ENCODE peak calls at places on chromosomes 2 and 18, in five cellular contexts. W, H, R, A and M are unnamed samples.

GRCh38 chr18:6683112-6683876 is 46.2 kb upstream of the ARHGAP28 start:
- DNase-seq in W (peak), A (no peak), H (peak), R (no peak), M (no peak)

GRCh38 chr18:25299426-25299825 is 52.5 kb downstream of the ZNF521 start:
- DNase-seq in A (no peak), H (no peak), W (no peak), R (no peak), M (no peak)

GRCh38 chr2:171160630-171161424 is at the start of gene TLK1:
- DNase-seq in H (peak), W (peak), A (peak), R (peak), M (peak)

GRCh38 chr2:66596229-66596628 is 161.3 kb downstream of the MEIS1 start:
- DNase-seq in R (no peak), H (no peak), A (no peak), W (no peak), M (no peak)

GRCh38 chr2:232600053-232600773 is 33.2 kb upstream of the EFHD1 start:
- DNase-seq in H (no peak), A (no peak), R (no peak), W (no peak), M (no peak)

GRCh38 chr18:63236417-63236816 is 83.2 kb downstream of the BCL2 start:
- DNase-seq in W (no peak), A (no peak), H (no peak), R (no peak), M (no peak)

GRCh38 chr2:232974431-232974830 is 38.6 kb downstream of the NGEF start:
- DNase-seq in A (no peak), H (no peak), W (no peak), R (no peak), M (no peak)

GRCh38 chr2:26640331-26640745 is 828 bp downstream of the CIB4 start:
- DNase-seq in W (no peak), H (no peak), A (no peak), R (peak), M (no peak)

GRCh38 chr2:24489465-24489864 is 1.6 kb upstream of the NCOA1 start:
- DNase-seq in H (peak), R (no peak), W (peak), A (no peak), M (no peak)

GRCh38 chr2:24489942-24490673 is 946 bp upstream of the NCOA1 start:
- DNase-seq in A (no peak), R (peak), H (peak), W (peak), M (no peak)

GRCh38 chr2:24491626-24492282 is 700 bp downstream of the NCOA1 start:
- DNase-seq in H (peak), R (no peak), A (peak), W (peak), M (peak)

GRCh38 chr2:24492283-24493272 is 1.5 kb downstream of the NCOA1 start:
- DNase-seq in R (no peak), W (no peak), A (no peak), H (peak), M (no peak)

GRCh38 chr2:24490674-24491625 is at the start of gene NCOA1:
- DNase-seq in W (peak), A (peak), H (peak), R (peak), M (peak)
- TF ChIP-seq POLR2A in W (no peak), A (peak), H (peak), R (peak), M (peak)

GRCh38 chr2:45287040-45287439 is 277.8 kb upstream of the SIX2 start:
- DNase-seq in W (no peak), H (no peak), A (no peak), R (no peak), M (no peak)

GRCh38 chr2:45284621-45284995 is 275.4 kb upstream of the SIX2 start:
- DNase-seq in W (no peak), A (no peak), H (no peak), R (no peak), M (no peak)

GRCh38 chr2:45283764-45284620 is 274.7 kb upstream of the SIX2 start:
- DNase-seq in W (no peak), A (no peak), H (no peak), R (no peak), M (no peak)

GRCh38 chr2:45285311-45285710 is 276.1 kb upstream of the SIX2 start:
- DNase-seq in R (no peak), A (no peak), W (no peak), H (no peak), M (no peak)

DNA sequence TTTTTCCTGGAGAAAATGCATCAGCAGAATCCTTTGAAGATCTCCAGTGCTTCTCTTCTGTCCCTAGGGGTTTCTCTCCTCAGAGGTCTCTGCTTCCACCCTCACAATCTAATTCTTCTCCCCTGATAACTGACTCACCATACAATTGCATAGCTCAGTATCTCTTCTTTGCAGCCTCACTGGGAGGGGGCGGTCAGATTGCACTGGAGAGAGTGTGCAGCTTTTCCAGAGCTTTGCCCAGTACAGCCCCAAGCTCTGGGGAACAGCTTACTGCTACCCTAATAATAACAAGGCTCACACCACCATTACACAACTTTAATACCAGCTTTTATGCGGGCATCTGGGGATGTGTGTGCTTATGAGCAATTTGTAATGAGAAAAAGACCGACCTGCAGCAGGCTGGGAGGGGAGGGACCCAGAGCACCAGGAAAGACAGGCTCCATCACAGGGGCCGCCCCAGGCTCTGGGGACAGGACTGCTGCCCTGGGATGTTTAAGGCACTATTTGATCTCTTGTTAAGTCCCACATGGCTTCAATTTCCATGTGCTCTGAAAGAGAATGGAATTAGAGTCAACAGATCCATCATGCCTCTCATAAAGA is 276.6 kb upstream of the SIX2 start:
- DNase-seq in A (no peak), H (no peak), R (no peak), W (no peak), M (no peak)
- TF ChIP-seq TAF1 in A (no peak), H (no peak), R (no peak), W (no peak), M (no peak)

DNA sequence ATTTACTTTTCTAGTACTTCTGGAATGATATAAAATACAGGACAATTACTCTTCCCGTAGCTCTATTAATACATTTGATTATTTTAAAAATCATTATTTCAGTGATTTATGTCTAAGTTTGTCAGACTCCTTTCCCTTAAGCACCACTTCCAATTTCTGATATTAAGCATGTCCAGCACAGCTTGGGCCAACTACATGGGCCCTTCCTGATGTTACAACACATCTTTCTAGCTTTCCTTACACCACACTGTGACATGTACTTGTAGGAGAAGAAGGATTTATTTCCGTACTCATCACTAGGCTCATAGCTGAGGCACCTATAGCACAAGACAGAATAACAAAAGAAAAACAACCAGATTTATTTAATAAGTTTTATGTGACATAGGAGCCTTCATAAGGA is 134.8 kb upstream of the HNRNPA3 start:
- DNase-seq in W (no peak), H (no peak), R (no peak), A (no peak), M (no peak)
- TF ChIP-seq POLR2AphosphoS5 in W (no peak), H (no peak), R (no peak), A (no peak), M (no peak)

DNA sequence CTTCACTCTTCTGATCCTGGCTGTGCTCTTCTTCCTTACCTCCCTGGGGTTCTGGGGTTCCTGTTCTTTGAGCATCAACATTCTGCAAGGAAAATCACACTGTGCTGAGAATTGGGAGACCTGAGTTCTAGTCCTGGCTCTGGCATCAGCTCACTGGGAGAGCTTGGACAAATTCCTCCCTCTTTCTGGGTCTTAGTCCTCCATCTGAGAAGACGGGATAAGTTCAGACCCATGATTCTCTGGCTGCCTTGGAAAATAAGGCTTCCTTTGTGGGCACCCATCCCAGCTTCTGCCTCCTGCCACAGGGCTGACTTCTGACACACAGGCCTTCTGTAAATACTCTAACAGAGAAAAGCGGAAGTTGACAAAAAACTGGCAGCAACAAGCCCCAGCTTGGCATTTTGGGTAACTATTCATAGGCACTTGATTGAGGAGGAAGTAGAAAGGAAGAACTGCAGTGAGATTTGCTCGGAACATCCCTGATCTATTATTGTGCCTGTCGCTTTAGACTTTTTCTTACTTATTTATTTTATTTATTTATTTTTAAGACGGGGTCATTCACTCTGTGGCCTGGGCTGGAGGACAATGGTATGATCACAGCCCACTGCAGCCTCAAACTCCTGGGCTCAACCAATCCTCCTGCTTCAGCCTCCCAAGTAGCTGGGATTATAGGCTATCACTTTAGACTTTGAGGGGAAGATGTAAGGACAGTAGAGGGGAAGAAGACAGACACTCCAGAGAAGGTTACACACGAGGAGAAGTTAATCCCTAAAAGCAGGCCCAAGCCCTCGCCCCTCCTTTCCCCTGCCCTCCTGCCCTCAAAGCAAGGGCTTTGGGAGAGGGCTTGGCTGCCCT is 7.9 kb downstream of the PCBP1 start:
- DNase-seq in R (peak), W (no peak), H (no peak), A (no peak), M (peak)
- TF ChIP-seq POLR2A in R (peak), W (no peak), H (no peak), A (peak), M (peak)

GRCh38 chr2:128395196-128395595 is 76.5 kb upstream of the HS6ST1 start:
- DNase-seq in H (no peak), W (no peak), A (no peak), R (no peak), M (no peak)

GRCh38 chr2:128395640-128396499 is 77.2 kb upstream of the HS6ST1 start:
- DNase-seq in A (no peak), W (no peak), H (no peak), R (no peak), M (no peak)

GRCh38 chr2:128394004-128394730 is 75.5 kb upstream of the HS6ST1 start:
- DNase-seq in W (no peak), H (no peak), R (no peak), A (no peak), M (no peak)

GRCh38 chr2:128396500-128396891 is 77.8 kb upstream of the HS6ST1 start:
- DNase-seq in R (no peak), A (no peak), H (no peak), W (no peak), M (no peak)

DNA sequence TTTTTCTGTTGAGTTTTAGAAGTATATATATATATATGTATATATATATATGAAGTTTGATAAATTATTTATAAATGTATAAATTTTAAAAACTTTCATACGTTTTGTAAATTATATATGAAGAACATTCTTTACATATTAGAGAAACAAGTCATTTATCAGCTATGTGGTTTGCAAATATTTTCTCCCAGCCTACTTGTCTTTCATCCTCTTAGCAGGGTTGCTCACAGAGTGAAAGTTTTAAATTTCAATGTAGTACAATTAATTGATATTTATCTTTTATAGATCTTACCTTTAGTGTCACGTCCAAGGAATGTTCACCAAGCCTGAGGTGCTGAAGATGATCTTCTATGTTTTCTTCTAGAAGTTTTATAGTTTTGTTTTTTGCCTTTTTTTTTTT is 78.3 kb upstream of the HS6ST1 start:
- DNase-seq in W (no peak), H (no peak), A (no peak), R (no peak), M (no peak)
- TF ChIP-seq TAF1 in W (no peak), H (no peak), A (no peak), R (no peak), M (no peak)

GRCh38 chr2:161063074-161063945 is 96.9 kb upstream of the TANK start:
- DNase-seq in H (peak), W (peak), R (peak), A (peak), M (no peak)
- TF ChIP-seq POLR2AphosphoS5 in H (no peak), W (no peak), R (no peak), A (no peak), M (no peak)

DNA sequence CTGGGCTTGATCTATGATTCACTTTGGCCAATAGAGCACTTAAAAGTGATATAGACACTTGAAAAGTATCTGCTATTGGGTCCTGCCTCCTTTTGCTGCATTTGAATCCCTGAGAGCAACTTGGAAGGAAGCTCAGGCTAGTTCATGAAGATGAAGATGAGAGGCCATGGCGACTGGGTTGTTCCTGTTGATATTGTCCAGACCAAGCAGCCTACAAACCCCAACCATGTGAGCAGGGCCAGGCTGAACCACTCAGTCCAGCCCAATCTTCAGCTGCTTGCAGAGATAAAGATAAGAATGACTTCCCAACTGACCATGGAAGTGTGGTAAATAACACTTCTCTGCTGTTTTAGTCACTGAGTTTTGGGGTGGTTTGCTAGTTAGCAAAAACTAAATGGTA is 417.6 kb downstream of the SOX11 start:
- DNase-seq in W (no peak), A (no peak), R (no peak), H (no peak), M (no peak)
- TF ChIP-seq POLR2A in W (no peak), A (no peak), R (no peak), H (no peak), M (no peak)

DNA sequence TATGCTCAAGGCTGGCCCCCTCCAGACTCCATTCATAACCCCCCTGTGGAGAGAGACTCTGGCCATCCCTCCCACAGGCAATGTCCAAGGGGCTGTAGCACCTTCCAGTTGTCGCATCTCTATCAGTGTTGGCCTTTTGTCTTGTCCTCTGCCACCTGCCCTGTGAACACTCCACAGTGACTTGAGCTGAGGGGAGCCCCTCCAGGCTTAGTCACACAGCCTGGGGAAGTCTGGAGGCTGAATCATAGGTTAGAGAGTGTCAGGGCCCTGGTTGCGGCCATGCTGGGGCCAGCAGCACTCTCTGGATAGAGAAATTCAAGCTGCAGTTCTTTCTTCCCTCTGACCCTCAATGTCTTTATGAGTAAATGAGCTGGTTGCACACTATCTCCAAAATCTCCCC is 64.7 kb downstream of the GYPC start:
- DNase-seq in A (no peak), W (no peak), R (no peak), H (no peak), M (no peak)
- TF ChIP-seq TAF1 in A (no peak), W (no peak), R (no peak), H (no peak), M (no peak)